ENCODE peak calls at places on chromosomes 7 and 10, in five cellular contexts. E is PC-9, O is PC-3, F is GM12878, P is neural progenitor cell. Z is an unnamed sample.

GRCh38 chr7:138328215-138328614 is 131.8 kb upstream of the TRIM24 start:
- DNase-seq in O (no peak), E (peak), F (no peak), P (no peak), Z (no peak)

GRCh38 chr7:34991938-34992840 is 45.1 kb downstream of the DPY19L1 start:
- DNase-seq in E (peak), P (no peak), O (peak), F (peak), Z (peak)

GRCh38 chr10:44619975-44620374 is 235.1 kb upstream of the CXCL12 start:
- DNase-seq in E (no peak), O (peak), F (no peak), P (no peak), Z (no peak)

GRCh38 chr7:73308665-73309214 is at the start of gene NSUN5:
- DNase-seq in P (peak), F (peak), O (peak), E (peak), Z (peak)

GRCh38 chr10:21336476-21337170 is 188.9 kb downstream of the SKIDA1 start:
- DNase-seq in E (peak), O (peak), P (peak), F (no peak), Z (peak)

GRCh38 chr7:35905555-35905954 is 104.7 kb downstream of the SEPTIN7 start:
- DNase-seq in P (no peak), F (no peak), O (no peak), E (no peak), Z (peak)

GRCh38 chr10:99979066-99979685 is 30.6 kb downstream of the DNMBP start:
- DNase-seq in E (no peak), O (no peak), F (no peak), P (peak), Z (no peak)

GRCh38 chr7:157846281-157846680 is 509.5 kb downstream of the DNAJB6 start:
- DNase-seq in P (no peak), O (no peak), E (no peak), F (no peak), Z (no peak)

DNA sequence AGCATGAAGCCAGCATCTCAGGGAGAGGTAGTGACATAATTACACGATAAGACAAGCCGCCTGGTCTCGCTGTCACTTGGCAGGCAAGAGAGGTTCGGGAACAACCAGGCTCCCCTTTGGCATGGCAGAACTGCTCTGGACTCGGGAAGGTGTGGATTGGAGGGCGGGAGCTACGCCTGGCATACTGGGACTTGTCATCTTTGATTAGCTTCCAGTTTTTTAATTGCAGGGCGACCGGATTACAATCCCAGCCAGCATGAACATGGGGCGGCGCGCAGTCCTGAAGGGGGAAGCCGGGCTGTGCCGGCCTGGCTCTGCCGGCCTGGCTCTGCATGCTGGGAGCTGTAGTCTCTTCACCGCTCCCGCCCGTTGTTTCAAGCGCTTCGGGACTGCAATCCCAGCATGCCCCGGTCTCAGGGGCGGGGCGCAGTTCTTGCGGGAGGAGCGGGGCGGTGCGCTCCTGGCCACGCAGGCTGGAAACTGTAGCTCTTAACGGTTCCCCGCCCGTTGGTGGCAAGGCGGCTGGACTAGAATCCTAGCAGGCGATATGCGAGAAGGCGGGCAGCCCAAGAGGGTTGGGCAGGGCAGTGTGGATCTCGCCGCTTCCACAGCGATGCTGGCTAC is 45.5 kb upstream of the ZNF716 start:
- DNase-seq in O (peak), F (no peak), E (no peak), P (no peak), Z (no peak)
- TF ChIP-seq CTCF in O (no peak), F (no peak), E (no peak), P (no peak), Z (no peak)

GRCh38 chr10:77635402-77636227 is 2.0 kb downstream of the KCNMA1 start:
- DNase-seq in O (peak), E (no peak), P (peak), F (no peak), Z (no peak)

GRCh38 chr10:77637474-77637985 is at the start of gene KCNMA1:
- DNase-seq in F (no peak), P (peak), E (peak), O (peak), Z (peak)

GRCh38 chr10:77636967-77637473 is 588 bp downstream of the KCNMA1 start:
- DNase-seq in F (no peak), P (peak), E (no peak), O (no peak), Z (no peak)

GRCh38 chr10:77634939-77635338 is 2.7 kb downstream of the KCNMA1 start:
- DNase-seq in P (no peak), E (no peak), F (no peak), O (peak), Z (no peak)

DNA sequence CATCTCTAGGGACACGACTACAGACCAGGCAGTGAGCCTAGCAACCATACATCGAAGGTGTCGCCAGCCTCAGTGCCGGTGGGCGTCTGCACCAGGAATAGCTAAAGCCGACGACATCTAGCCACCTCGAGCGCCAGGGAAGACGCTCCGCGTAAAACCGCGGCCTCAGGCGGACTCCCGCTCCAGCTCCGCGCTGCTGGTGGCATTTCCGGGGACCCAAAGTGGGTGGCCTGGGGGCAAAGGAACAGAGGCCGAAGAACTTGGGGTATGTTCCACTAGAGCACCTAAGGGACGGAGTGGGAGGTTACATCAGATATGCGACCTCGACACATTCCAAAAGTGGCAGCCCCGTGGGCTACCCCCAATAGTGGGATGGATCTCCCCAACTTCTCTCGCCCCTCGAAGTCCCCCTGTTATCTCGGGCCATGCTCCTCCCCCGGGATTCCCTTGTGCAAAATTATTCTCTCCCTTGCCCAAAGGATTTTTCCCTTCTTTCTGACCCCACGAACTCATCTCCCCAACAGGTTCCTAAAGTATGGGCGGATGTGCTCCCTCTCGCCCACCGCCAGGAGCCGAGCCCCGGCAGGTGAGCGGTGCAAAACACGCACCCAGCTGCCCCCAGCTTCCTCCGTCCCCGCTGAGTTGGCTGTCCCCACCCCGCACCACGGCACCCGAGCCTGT is 1.2 kb downstream of the KCNMA1 start:
- DNase-seq in O (no peak), F (no peak), E (no peak), P (peak), Z (no peak)
- TF ChIP-seq EZH2 in O (no peak), F (no peak), E (no peak), P (no peak), Z (no peak)

DNA sequence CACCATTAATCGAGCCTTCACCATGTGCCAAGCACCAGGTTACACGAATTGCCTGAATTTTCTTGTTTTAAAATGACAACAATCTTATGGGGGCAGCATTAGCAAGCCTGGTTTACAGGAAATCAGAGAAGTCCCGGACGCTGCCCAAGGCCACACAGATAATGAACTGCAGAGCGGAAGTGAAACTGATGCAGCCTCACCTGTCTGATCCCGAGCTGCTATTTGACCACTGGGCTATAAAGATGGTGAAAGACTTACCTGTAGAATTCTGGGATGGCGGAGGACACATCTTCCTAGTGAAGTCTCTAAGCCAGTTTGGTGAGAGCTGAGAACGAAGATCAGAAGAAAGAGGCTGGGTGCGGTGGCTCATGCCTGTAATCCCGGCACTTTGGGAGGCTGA is 21.7 kb upstream of the GALNTL5 start:
- DNase-seq in F (no peak), O (no peak), P (no peak), E (no peak), Z (no peak)
- TF ChIP-seq CTCF in F (no peak), O (no peak), P (no peak), E (no peak), Z (no peak)

DNA sequence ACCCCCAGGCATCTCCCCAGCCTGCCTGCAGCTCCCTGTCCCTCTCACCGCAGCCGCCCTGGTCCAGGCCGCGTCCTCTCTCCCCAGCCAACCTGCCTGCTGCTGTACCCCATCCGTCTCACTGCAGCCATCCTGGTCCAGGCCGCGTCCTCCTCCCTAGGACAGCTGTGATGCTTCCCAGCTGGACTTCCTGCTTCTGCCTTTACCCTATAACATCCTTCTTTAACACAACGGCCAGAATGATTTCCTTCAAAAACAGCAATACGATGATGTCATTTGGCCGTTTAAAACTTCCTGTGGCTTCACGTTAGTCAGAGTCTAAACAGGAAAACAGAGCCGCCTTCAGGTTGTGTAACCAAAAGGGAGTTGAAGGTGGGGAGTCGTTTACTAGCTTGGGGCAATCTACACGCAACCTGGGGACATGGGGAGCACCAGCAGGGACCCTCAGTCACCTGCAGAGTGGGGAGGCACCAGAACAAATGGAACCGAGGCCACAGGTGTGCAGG is 32.2 kb upstream of the ZFAND2A start:
- DNase-seq in F (no peak), E (no peak), O (peak), P (no peak), Z (peak)
- TF ChIP-seq EZH2 in F (no peak), E (no peak), O (no peak), P (no peak), Z (no peak)

GRCh38 chr7:84454174-84454959 is 259.8 kb upstream of the SEMA3A start:
- DNase-seq in P (no peak), E (no peak), F (no peak), O (peak), Z (no peak)
- TF ChIP-seq CTCF in P (no peak), E (no peak), F (no peak), O (peak), Z (no peak)

DNA sequence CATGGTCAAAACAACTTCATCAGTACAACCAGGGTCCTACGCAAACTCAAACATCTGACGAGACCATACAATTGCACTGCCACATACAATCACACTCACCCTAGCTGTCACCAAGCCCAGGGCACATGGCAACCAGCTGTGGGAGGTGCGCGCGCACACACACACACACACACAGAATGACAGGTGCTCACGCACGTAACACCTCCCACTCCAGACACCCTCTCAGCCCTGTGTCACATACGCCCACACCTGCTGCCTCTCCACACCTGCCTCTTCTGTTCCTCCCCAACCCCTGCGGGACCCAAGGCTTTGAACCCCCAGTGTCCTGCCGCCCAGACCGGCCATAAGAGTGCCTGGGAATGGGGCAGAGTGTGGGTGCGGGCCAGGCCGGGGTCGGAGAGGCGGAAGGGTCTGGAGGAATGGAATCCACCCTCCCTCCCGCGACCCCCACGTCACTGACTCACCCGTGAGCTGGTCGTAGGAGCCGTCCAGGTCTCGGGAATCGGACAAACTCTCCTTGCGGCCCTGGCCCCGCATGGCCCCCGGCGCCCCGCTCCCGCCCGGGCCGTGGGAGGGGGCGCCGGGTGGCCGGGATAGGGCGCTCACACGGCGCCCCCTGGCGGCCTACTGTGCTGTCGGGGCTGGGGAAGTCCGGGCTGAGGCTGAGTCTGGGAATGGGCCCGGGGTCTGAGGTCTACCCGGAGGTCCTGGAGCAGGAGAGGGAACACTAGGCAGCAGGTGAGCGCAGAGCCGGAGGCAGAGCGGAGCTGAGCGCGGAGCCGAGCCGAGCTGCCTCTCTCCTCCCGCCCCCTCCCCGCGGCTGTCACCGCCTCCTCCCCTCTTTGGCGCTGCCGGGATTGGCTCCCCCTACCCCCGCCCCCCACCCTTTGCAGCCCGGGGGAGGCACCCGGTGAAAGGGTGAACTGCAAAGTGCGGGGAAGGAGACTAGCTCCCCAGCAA is at the start of gene KCNIP2:
- DNase-seq in E (no peak), F (no peak), O (no peak), P (peak), Z (no peak)
- TF ChIP-seq EZH2 in E (no peak), F (no peak), O (no peak), P (peak), Z (no peak)

GRCh38 chr7:147432068-147432467 is 1158.5 kb upstream of the C7orf33 start:
- DNase-seq in F (no peak), O (peak), E (no peak), P (peak), Z (no peak)
- TF ChIP-seq CTCF in F (no peak), O (peak), E (no peak), P (peak), Z (peak)

GRCh38 chr7:1227814-1228534 is 4.7 kb upstream of the UNCX start:
- DNase-seq in O (no peak), E (no peak), F (no peak), P (peak), Z (no peak)
- TF ChIP-seq EZH2 in O (no peak), E (no peak), F (no peak), P (no peak), Z (peak)

GRCh38 chr7:69567790-69568189 is 30.5 kb upstream of the AUTS2 start:
- DNase-seq in P (no peak), E (no peak), F (no peak), O (no peak), Z (no peak)

GRCh38 chr7:69568266-69568665 is 30.0 kb upstream of the AUTS2 start:
- DNase-seq in F (no peak), E (no peak), O (no peak), P (no peak), Z (no peak)

GRCh38 chr7:69561256-69561655 is 37.0 kb upstream of the AUTS2 start:
- DNase-seq in F (no peak), E (no peak), P (no peak), O (no peak), Z (no peak)

GRCh38 chr7:69564454-69565417 is 33.5 kb upstream of the AUTS2 start:
- DNase-seq in P (no peak), E (no peak), O (no peak), F (peak), Z (no peak)
- TF ChIP-seq CTCF in P (no peak), E (no peak), O (no peak), F (no peak), Z (no peak)

Z was measured in mammary epithelial cell.